ENCODE peak calls at places on chromosomes 3 and 15, in eight cellular contexts. C is mammary epithelial cell, V is AG09309, R is OCI-LY7, K is nephron progenitor cell, Z is astrocyte, X is A549, U is glutamatergic neuron. A is an unnamed sample.

GRCh38 chr3:60198179-60198578 is 1053.1 kb downstream of the FHIT start:
- DNase-seq in C (no peak), V (no peak), R (no peak), K (no peak), Z (no peak), X (no peak), U (no peak), A (no peak)

GRCh38 chr3:127045435-127046045 is 62.6 kb downstream of the PLXNA1 start:
- DNase-seq in C (no peak), V (no peak), R (no peak), K (no peak), Z (no peak), X (no peak), U (no peak), A (no peak)

GRCh38 chr15:57703387-57703786 is 3.1 kb upstream of the POLR2M start:
- DNase-seq in C (peak; percentile 78), V (no peak), R (no peak), K (no peak), Z (peak; percentile 48), X (no peak), U (no peak), A (no peak)

GRCh38 chr3:77052733-77053680 is 13.1 kb downstream of the ROBO2 start:
- DNase-seq in C (no peak), V (no peak), R (no peak), K (no peak), Z (no peak), X (no peak), U (no peak), A (no peak)

GRCh38 chr3:28575748-28576589 is 227.3 kb upstream of the AZI2 start:
- DNase-seq in C (peak; percentile 6), V (no peak), R (no peak), K (peak; percentile 66), Z (peak; percentile 9), X (no peak), U (peak; percentile 82), A (peak; percentile 12)

GRCh38 chr15:70258369-70259029 is 160.8 kb upstream of the TLE3 start:
- DNase-seq in C (no peak), V (no peak), R (peak; percentile 58), K (no peak), Z (peak; percentile 18), X (no peak), U (no peak), A (no peak)

GRCh38 chr3:47577583-47578118 is 1.0 kb downstream of the CSPG5 start:
- DNase-seq in C (no peak), V (no peak), R (no peak), K (peak; percentile 38), Z (no peak), X (no peak), U (peak; percentile 28), A (peak; percentile 33)

GRCh38 chr15:96354731-96355560 is 24.4 kb downstream of the NR2F2 start:
- DNase-seq in C (peak; percentile 79), V (peak; percentile 61), R (no peak), K (no peak), Z (peak; percentile 88), X (peak; percentile 79), U (no peak), A (no peak)

GRCh38 chr3:15331606-15332404 is 581 bp downstream of the SH3BP5 start:
- DNase-seq in C (peak; percentile 27), V (no peak), R (peak; percentile 52), K (peak; percentile 38), Z (peak; percentile 27), X (peak; percentile 19), U (peak; percentile 59), A (peak; percentile 32)

GRCh38 chr3:152737021-152737908 is 97.7 kb upstream of the P2RY1 start:
- DNase-seq in C (peak; percentile 74), V (no peak), R (no peak), K (no peak), Z (peak; percentile 82), X (no peak), U (no peak), A (peak; percentile 29)

GRCh38 chr3:64995857-64996564 is 308.2 kb upstream of the ADAMTS9 start:
- DNase-seq in C (no peak), V (no peak), R (no peak), K (no peak), Z (peak; percentile 68), X (no peak), U (no peak), A (no peak)

GRCh38 chr15:66229790-66230460 is 23.6 kb downstream of the MEGF11 start:
- DNase-seq in C (no peak), V (no peak), R (peak; percentile 54), K (no peak), Z (no peak), X (no peak), U (no peak), A (no peak)

DNA sequence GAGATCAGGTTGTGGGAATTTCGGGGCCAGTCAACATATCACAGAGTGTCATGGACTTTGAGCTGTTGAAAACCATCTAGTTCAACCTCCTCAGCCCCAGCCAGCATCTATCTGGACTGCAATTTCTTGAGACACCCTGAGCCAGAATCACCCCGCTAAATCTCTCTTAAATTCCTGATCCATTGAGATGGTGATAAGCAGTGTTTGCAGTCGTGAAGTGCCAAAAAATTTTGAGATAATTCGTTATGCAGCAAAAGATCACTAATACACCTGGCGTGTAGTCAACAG is 29.3 kb downstream of the TMED3 start:
- DNase-seq in C (no peak), V (no peak), R (no peak), K (no peak), Z (no peak), X (no peak), U (no peak), A (no peak)
- TF ChIP-seq CTCF in C (no peak), V (no peak), R (peak; percentile 46), K (peak; percentile 15), Z (no peak), X (no peak), U (no peak), A (no peak)

GRCh38 chr3:133274477-133274876 is 125.4 kb upstream of the BFSP2 start:
- DNase-seq in C (no peak), V (no peak), R (no peak), K (no peak), Z (no peak), X (no peak), U (no peak), A (no peak)
- TF ChIP-seq CTCF in C (no peak), V (no peak), R (peak; percentile 33), K (no peak), Z (no peak), X (no peak), U (no peak), A (no peak)

DNA sequence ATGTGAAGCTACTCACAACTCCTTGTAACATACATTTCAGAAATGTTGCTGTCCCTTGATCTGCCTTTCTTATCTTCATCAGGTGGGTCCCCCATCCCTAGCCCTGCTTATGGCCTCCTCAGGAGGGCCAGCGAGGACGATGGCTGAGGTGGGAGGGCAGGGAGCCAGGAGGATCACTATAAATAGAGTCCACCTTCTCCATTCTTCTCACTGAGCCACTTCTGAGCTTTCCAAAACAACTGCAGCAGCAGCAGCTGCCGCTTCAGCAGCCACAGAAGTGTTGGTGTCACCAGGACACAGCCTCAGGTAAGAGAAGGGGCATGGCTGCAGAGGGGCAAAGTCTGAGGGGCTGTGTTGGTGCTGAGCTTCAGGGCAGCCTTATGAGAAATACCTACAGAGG is 53.5 kb downstream of the ANAPC13 start:
- DNase-seq in C (no peak), V (no peak), R (peak; percentile 19), K (no peak), Z (no peak), X (no peak), U (no peak), A (no peak)
- TF ChIP-seq CTCF in C (no peak), V (no peak), R (no peak), K (no peak), Z (no peak), X (no peak), U (no peak), A (no peak)

GRCh38 chr3:180600473-180600872 is 1.5 kb upstream of the TTC14 start:
- DNase-seq in C (no peak), V (no peak), R (no peak), K (no peak), Z (no peak), X (no peak), U (no peak), A (no peak)

GRCh38 chr3:180590396-180590795 is 11.6 kb upstream of the TTC14 start:
- DNase-seq in C (no peak), V (no peak), R (no peak), K (no peak), Z (no peak), X (no peak), U (no peak), A (no peak)

GRCh38 chr3:180595536-180595935 is 6.4 kb upstream of the TTC14 start:
- DNase-seq in C (no peak), V (no peak), R (no peak), K (no peak), Z (no peak), X (no peak), U (no peak), A (no peak)

DNA sequence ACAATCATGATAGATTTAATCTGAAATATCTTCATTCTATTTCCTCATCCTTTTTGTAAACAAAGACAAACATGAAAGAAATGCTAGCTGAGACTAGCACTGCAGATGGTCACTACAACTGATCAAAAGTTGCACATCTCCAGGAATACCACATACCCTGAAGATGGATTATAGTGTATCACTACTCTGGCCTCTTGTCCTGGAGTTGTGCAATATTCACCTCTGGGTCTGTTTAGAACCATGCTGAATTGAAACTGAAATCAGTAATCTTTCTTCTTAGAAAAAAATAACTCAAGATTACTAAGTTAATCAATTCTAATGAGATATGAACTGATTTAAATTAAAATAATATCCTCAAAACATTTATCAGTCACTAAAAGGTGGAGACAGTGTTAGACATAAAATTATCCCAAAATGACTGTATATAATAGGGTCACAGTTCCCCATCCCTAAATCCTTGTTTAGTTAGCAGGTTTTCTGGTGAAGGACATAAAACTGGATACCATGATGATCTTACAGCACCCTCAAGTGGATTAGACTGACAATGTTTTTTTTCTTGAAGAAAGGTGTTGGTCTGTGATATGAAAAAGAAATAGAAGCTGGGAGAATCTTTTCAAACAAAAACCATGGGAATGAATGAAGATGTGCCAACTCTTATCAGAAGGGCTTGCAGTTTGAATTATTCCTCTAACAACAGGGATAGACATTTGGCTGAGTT is 7.2 kb upstream of the TTC14 start:
- DNase-seq in C (peak; percentile 56), V (peak; percentile 23), R (peak; percentile 27), K (no peak), Z (peak; percentile 20), X (peak; percentile 3), U (no peak), A (peak; percentile 20)
- TF ChIP-seq CTCF in C (peak; percentile 76), V (peak; percentile 60), R (peak; percentile 76), K (peak; percentile 53), Z (peak; percentile 49), X (peak; percentile 47), U (peak; percentile 17), A (peak; percentile 48)

DNA sequence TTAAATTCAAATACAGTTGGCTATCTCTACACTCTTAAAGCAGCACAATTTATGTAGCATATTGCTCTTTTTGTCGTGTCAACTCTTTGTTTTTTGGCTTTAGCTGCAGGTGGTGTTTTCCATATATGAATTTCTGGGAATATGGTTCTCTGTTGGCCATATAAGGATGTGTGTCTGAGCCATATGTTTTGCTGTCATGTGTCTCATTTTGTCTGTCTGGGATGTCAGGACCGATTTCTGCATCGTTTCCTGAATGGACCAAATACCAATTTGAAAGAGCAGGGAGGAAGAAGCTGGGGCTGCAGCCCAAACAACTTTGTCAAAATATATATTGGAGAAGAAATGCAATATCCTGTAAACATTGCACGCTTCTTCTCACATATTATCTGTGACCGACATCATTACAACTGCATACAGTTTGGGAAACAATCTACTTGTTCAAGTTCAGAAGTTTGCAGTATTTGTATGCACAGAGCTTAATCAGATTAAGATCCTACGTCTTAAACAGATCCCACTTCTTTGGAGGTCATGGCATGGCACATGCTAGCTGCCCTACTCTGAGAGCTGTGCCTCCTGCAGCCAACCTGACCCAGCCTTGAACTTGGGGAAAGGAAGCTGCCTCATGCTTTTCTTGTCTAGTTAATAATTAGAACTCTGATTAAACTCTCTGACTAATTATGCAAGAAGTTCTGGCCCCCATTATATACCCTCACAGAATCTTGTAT is 4.0 kb upstream of the SATB1 start:
- DNase-seq in C (no peak), V (no peak), R (no peak), K (no peak), Z (no peak), X (no peak), U (no peak), A (no peak)
- TF ChIP-seq CTCF in C (no peak), V (no peak), R (no peak), K (no peak), Z (no peak), X (no peak), U (no peak), A (no peak)

A was measured in GM10248.